ENCODE peak calls at places on chromosomes 13 and 19, in four cellular contexts. M, S, L and H are unnamed samples.

GRCh38 chr13:113152894-113153809 is 5.3 kb upstream of the PROZ start:
- DNase-seq in M (peak; percentile 47), S (no peak), L (peak; percentile 63), H (peak; percentile 65)

GRCh38 chr13:30153871-30154426 is 153.4 kb downstream of the KATNAL1 start:
- DNase-seq in S (peak; percentile 31), M (peak; percentile 35), L (peak; percentile 61), H (no peak)

GRCh38 chr19:13984186-13984585 is 21.9 kb downstream of the RFX1 start:
- DNase-seq in S (no peak), M (no peak), L (peak; percentile 33), H (no peak)

GRCh38 chr19:15614507-15615379 is at the start of gene CYP4F8:
- DNase-seq in L (no peak), M (peak; percentile 49), S (no peak), H (no peak)

GRCh38 chr13:100382787-100383186 is 205.8 kb downstream of the GGACT start:
- DNase-seq in M (no peak), L (no peak), S (peak; percentile 74), H (no peak)

GRCh38 chr13:27997904-27998522 is 9.5 kb upstream of the URAD start:
- DNase-seq in M (peak; percentile 45), L (peak; percentile 74), S (peak; percentile 28), H (no peak)

GRCh38 chr19:23378948-23379347 is 16.3 kb downstream of the ZNF91 start:
- DNase-seq in L (no peak), S (no peak), M (no peak), H (no peak)

GRCh38 chr13:112246731-112247470 is 129.3 kb upstream of the SPACA7 start:
- DNase-seq in M (no peak), L (no peak), S (no peak), H (no peak)

GRCh38 chr19:660793-661426 is 2.1 kb downstream of the RNF126 start:
- DNase-seq in S (no peak), M (no peak), L (no peak), H (no peak)

GRCh38 chr13:94701313-94702180 is 10.8 kb downstream of the SOX21 start:
- DNase-seq in S (no peak), M (no peak), L (no peak), H (no peak)

GRCh38 chr19:14890616-14891379 is 4.9 kb upstream of the OR7A17 start:
- DNase-seq in L (no peak), M (no peak), S (no peak), H (no peak)

DNA sequence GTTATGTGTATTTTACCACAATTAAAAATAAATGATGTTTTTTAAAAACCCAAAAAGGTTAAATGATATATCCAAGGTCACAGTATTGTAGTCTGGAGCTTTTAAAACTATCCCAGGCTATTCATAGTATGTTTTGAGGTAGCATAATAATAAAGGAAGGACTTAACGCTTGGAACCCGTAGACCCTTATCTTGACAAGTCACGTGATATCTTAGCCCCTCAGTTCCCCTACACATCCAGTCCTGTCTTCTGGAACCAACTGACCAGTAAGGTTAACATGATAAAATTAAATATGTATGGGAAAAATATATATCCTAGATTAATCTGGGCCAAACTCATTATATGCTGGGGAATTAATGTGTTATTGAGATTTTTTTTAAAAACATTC is 142.2 kb downstream of the RXFP2 start:
- DNase-seq in M (no peak), L (no peak), S (no peak), H (no peak)
- H3K4me1 ChIP-seq in M (peaks cover 10% of the 10 kb centered on the region), L (no peaks in the 10 kb centered on the region), S (peaks cover 3% of the 10 kb centered on the region), H (no peaks in the 10 kb centered on the region)

DNA sequence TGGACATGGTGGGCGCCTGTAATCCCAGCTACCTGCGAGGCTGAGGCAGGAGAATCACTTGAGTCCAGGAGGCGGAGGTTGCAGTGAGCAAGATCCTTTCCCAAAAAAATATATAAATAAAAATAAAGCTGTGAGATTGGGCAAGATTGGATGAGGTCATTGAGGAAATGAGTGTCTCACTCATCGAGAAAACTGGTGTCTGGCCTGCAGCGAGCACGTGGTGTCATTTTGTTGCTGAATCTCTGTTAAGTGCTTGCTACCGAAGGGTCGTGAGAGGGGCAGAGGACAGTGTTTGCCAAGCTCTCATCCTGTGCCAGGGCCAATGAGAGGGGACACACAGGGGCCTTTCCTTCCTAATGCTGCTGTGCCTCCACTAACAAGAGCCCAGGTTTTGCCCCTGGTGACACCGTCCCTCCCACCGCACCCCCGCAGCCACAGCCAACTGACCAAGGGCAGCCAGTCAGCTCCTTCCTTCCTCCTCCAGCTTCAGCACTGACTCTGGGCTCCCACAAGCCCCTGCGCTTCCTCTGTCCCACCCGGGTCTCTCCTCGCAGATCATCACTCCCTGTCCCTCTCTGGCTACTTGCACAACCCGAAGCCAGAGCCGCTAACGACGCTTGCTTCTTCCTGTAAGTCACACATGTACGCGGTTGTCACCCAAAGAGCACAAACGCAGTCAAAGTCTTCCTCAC is 3.2 kb downstream of the POLD1 start:
- DNase-seq in L (no peak), M (no peak), S (peak; percentile 63), H (no peak)
- H3K4me3 ChIP-seq in L (no peak overlapping the region), M (no peak overlapping the region), S (no peak overlapping the region), H (no peak overlapping the region)

DNA sequence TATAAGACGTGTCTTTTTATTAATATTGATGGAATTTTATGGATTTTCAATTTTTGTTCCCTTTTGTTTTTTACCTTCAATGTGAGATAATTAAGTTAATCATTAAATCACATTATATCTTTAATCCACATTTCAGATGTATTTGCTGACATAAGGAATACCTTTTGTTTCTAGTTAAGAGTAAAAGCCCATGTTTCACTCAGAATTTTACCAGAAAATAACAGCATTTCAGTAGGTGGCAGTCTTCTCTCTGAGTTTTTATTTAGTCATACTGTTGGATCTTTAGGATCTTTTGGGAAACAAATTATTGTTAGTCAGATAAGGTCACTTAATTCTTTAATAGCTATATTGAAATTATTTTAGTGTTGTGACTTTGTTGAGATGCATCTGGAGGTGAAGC is 67.9 kb downstream of the NDFIP2 start:
- DNase-seq in S (peak; percentile 11), L (no peak), M (no peak), H (no peak)
- TF ChIP-seq CTCF in S (peak; percentile 43), L (peak; percentile 50), M (no peak), H (no peak)

GRCh38 chr19:36060430-36060829 is 5.7 kb downstream of the WDR62 start:
- DNase-seq in M (no peak), S (peak; percentile 63), L (peak; percentile 43), H (no peak)
- H3K4me1 ChIP-seq in M (peaks cover under 1% of the 10 kb centered on the region), S (no peaks in the 10 kb centered on the region), L (peaks cover 12% of the 10 kb centered on the region), H (peaks cover 3% of the 10 kb centered on the region)

DNA sequence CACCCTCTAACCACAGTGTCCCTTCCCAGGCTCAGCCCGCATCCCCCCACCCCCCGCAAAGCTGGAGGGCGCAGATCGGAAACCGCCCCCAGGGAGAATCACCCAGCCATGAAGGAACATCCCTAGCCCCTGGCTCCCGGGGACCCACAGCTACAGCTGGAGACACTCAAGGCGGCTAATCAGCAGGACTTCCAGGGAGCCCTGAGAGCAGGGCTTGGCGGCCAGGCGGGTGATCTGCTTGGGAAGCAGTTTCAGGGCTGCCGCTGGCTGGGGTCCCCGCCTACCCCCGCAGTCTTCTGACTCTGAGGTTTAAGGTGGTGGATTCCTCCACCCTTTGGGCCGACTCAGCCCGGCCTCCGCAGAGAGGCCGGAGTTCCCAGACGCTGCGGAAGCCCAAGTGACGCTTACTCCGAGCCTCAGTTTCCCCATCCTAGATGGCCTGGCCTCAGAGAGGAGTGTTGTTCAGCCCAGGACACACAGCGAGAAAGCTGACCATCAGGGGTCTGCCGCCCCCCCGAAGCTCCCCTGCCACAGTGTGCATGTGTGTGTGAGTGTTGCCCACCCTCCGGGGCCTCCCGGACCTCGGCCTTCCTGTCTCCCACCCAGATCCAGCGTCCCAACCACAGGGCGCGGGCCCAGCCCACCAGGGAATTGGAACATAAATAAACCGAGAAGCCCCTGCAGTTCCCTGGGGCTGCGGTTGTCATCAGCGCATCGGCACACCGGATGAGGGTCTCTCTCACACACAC is 9.8 kb downstream of the FUT6 start:
- DNase-seq in L (no peak), S (no peak), M (no peak), H (no peak)
- H3K4me3 ChIP-seq in L (peak overlapping the region; percentile 56), S (no peak overlapping the region), M (no peak overlapping the region), H (no peak overlapping the region)

GRCh38 chr19:39412867-39413268 is 399 bp downstream of the PLEKHG2 start:
- DNase-seq in S (no peak), L (no peak), M (peak; percentile 30), H (no peak)
- TF ChIP-seq CTCF in S (no peak), L (no peak), M (no peak), H (no peak)

GRCh38 chr19:45511074-45511473 is 3.8 kb downstream of the VASP start:
- DNase-seq in M (no peak), S (no peak), L (no peak), H (no peak)
- H3K4me1 ChIP-seq in M (peaks cover 25% of the 10 kb centered on the region), S (peaks cover 11% of the 10 kb centered on the region), L (no peaks in the 10 kb centered on the region), H (peaks cover 60% of the 10 kb centered on the region)